ENCODE peak calls at places on chromosome 4, in five cellular contexts. A is lower leg skin; X is CD4-positive, alpha-beta T cell; P is HEK293T; F is DMS 273 treated with DMSO at 0.1 percent for 48 hours. G is an unnamed sample.

GRCh38 chr4:75715105-75715799 is 9.1 kb upstream of the USO1 start:
- DNase-seq in F (no peak), A (no peak), X (no peak), P (no peak), G (no peak)

GRCh38 chr4:11471613-11472012 is 42.9 kb upstream of the HS3ST1 start:
- DNase-seq in F (no peak), X (peak), P (no peak), A (no peak), G (peak)

GRCh38 chr4:10731162-10731561 is 46.6 kb upstream of the CLNK start:
- DNase-seq in P (no peak), F (no peak), A (no peak), X (no peak), G (no peak)

GRCh38 chr4:102562995-102563394 is 61.8 kb downstream of the NFKB1 start:
- DNase-seq in F (no peak), P (no peak), A (no peak), X (no peak), G (no peak)

GRCh38 chr4:5956285-5957021 is 61.8 kb downstream of the C4orf50 start:
- DNase-seq in A (peak), P (no peak), X (no peak), F (peak), G (no peak)

GRCh38 chr4:3321295-3321889 is 28.6 kb downstream of the RGS12 start:
- DNase-seq in X (no peak), A (peak), F (no peak), P (no peak), G (no peak)

GRCh38 chr4:21900211-21900610 is 48.4 kb downstream of the KCNIP4 start:
- DNase-seq in A (no peak), P (no peak), F (no peak), X (no peak), G (no peak)

GRCh38 chr4:8506373-8507250 is 66.0 kb downstream of the TRMT44 start:
- DNase-seq in F (no peak), P (no peak), X (no peak), A (no peak), G (no peak)

GRCh38 chr4:103754844-103755243 is 35.1 kb upstream of the TACR3 start:
- DNase-seq in A (no peak), F (no peak), P (no peak), X (no peak), G (no peak)

GRCh38 chr4:76954489-76954888 is 4.9 kb downstream of the SEPTIN11 start:
- DNase-seq in X (no peak), A (no peak), F (no peak), P (no peak), G (no peak)

GRCh38 chr4:41852229-41852628 is 83.0 kb upstream of the TMEM33 start:
- DNase-seq in P (no peak), A (no peak), F (no peak), X (no peak), G (no peak)

GRCh38 chr4:23039813-23040212 is 347.1 kb downstream of the GBA3 start:
- DNase-seq in P (no peak), A (no peak), F (no peak), X (no peak), G (no peak)

GRCh38 chr4:179817317-179817716 is 2375.1 kb upstream of the AGA start:
- DNase-seq in F (no peak), X (no peak), A (no peak), P (no peak), G (no peak)

GRCh38 chr4:172648471-172648870 is 520.1 kb upstream of the GALNT7 start:
- DNase-seq in X (no peak), F (no peak), A (no peak), P (no peak), G (no peak)

GRCh38 chr4:151324449-151325319 is 721 bp downstream of the SH3D19 start:
- DNase-seq in F (no peak), X (no peak), A (no peak), P (peak), G (peak)

GRCh38 chr4:75907956-75908355 is 5.7 kb upstream of the PPEF2 start:
- DNase-seq in F (no peak), P (no peak), X (no peak), A (peak), G (no peak)

GRCh38 chr4:121370729-121371325 is 10.0 kb downstream of the QRFPR start:
- DNase-seq in F (no peak), P (peak), A (no peak), X (no peak), G (no peak)

GRCh38 chr4:54566608-54567007 is 91.1 kb upstream of the KIT start:
- DNase-seq in P (no peak), F (no peak), X (no peak), A (peak), G (no peak)

GRCh38 chr4:77196866-77197265 is 39.9 kb downstream of the CCNG2 start:
- DNase-seq in A (no peak), F (no peak), P (no peak), X (no peak), G (no peak)

GRCh38 chr4:121182296-121182695 is 18.2 kb upstream of the TNIP3 start:
- DNase-seq in F (no peak), X (no peak), P (no peak), A (no peak), G (peak)

GRCh38 chr4:176193898-176194297 is 1.5 kb downstream of the SPATA4 start:
- DNase-seq in F (no peak), A (no peak), P (no peak), X (no peak), G (no peak)

GRCh38 chr4:83837614-83838308 is 301.9 kb downstream of the GPAT3 start:
- DNase-seq in X (no peak), A (no peak), P (no peak), F (no peak), G (no peak)

GRCh38 chr4:73777612-73778011 is 37.2 kb downstream of the CXCL8 start:
- DNase-seq in A (no peak), F (no peak), P (no peak), X (no peak), G (no peak)

GRCh38 chr4:166091914-166092510 is 219.0 kb downstream of the TLL1 start:
- DNase-seq in P (peak), F (no peak), X (no peak), A (no peak), G (no peak)

GRCh38 chr4:52856802-52857201 is 5.3 kb upstream of the RASL11B start:
- DNase-seq in X (no peak), A (no peak), P (no peak), F (no peak), G (no peak)